ENCODE peak calls at places on chromosome 13, in four cellular contexts. T, E, K and R are unnamed samples.

GRCh38 chr13:85441364-85441763 is 357.9 kb downstream of the SLITRK6 start:
- DNase-seq in T (no peak), E (no peak), K (no peak), R (no peak)

GRCh38 chr13:28545583-28546333 is 50.8 kb upstream of the FLT1 start:
- DNase-seq in T (no peak), E (no peak), K (no peak), R (no peak)

GRCh38 chr13:44306401-44307192 is 67.0 kb upstream of the SERP2 start:
- DNase-seq in T (peak; percentile 36), E (peak; percentile 99), K (no peak), R (no peak)

GRCh38 chr13:106047859-106048258 is 487.6 kb downstream of the EFNB2 start:
- DNase-seq in T (no peak), E (peak; percentile 17), K (no peak), R (no peak)

GRCh38 chr13:67740871-67741475 is 510.8 kb upstream of the PCDH9 start:
- DNase-seq in T (no peak), E (no peak), K (no peak), R (no peak)

GRCh38 chr13:99321709-99322108 is 14.5 kb upstream of the GPR183 start:
- DNase-seq in T (no peak), E (no peak), K (no peak), R (no peak)

GRCh38 chr13:27962128-27962841 is 6.8 kb downstream of the CDX2 start:
- DNase-seq in T (no peak), E (no peak), K (peak; percentile 52), R (no peak)

GRCh38 chr13:48580886-48581285 is 48.0 kb upstream of the RCBTB2 start:
- DNase-seq in T (no peak), E (no peak), K (no peak), R (no peak)

GRCh38 chr13:112828082-112828699 is 138.4 kb downstream of the ATP11A start:
- DNase-seq in T (no peak), E (no peak), K (no peak), R (no peak)

GRCh38 chr13:113455384-113455783 is 2.1 kb upstream of the ADPRHL1 start:
- DNase-seq in T (no peak), E (no peak), K (no peak), R (no peak)

GRCh38 chr13:23160241-23161175 is 20.3 kb upstream of the SGCG start:
- DNase-seq in T (no peak), E (no peak), K (no peak), R (no peak)

GRCh38 chr13:101727118-101727517 is 274.6 kb downstream of the ITGBL1 start:
- DNase-seq in T (no peak), E (no peak), K (no peak), R (no peak)

GRCh38 chr13:91346848-91347211 is 657 bp upstream of the MIR17HG start:
- DNase-seq in T (no peak), E (no peak), K (no peak), R (peak; percentile 71)

GRCh38 chr13:83621765-83622421 is 260.4 kb downstream of the SLITRK1 start:
- DNase-seq in T (no peak), E (no peak), K (no peak), R (no peak)

GRCh38 chr13:20118268-20119140 is 42.3 kb downstream of the GJA3 start:
- DNase-seq in T (peak; percentile 21), E (no peak), K (no peak), R (peak; percentile 83)

GRCh38 chr13:40600145-40600751 is 66.2 kb downstream of the FOXO1 start:
- DNase-seq in T (no peak), E (no peak), K (no peak), R (no peak)

GRCh38 chr13:110685305-110685704 is 20.6 kb downstream of the CARS2 start:
- DNase-seq in T (no peak), E (peak; percentile 44), K (no peak), R (no peak)

GRCh38 chr13:80082396-80083096 is 258.4 kb downstream of the SPRY2 start:
- DNase-seq in T (no peak), E (peak; percentile 74), K (no peak), R (no peak)

GRCh38 chr13:64924401-64924800 is 2305.7 kb downstream of the PCDH9 start:
- DNase-seq in T (no peak), E (no peak), K (no peak), R (no peak)

GRCh38 chr13:64925727-64926126 is 2304.4 kb downstream of the PCDH9 start:
- DNase-seq in T (no peak), E (no peak), K (no peak), R (no peak)

GRCh38 chr13:64930636-64931035 is 2299.5 kb downstream of the PCDH9 start:
- DNase-seq in T (no peak), E (no peak), K (no peak), R (no peak)

GRCh38 chr13:64925284-64925683 is 2304.9 kb downstream of the PCDH9 start:
- DNase-seq in T (no peak), E (peak; percentile 19), K (no peak), R (no peak)

GRCh38 chr13:64928704-64929499 is 2301.2 kb downstream of the PCDH9 start:
- DNase-seq in T (no peak), E (peak; percentile 86), K (no peak), R (no peak)
- TF ChIP-seq MAFK in T (no peak), E (no peak), K (no peak), R (no peak)

GRCh38 chr13:77310579-77311279 is 16.2 kb downstream of the MYCBP2 start:
- DNase-seq in T (no peak), E (no peak), K (no peak), R (no peak)
- TF ChIP-seq BHLHE40 in T (no peak), E (no peak), K (no peak), R (no peak)

DNA sequence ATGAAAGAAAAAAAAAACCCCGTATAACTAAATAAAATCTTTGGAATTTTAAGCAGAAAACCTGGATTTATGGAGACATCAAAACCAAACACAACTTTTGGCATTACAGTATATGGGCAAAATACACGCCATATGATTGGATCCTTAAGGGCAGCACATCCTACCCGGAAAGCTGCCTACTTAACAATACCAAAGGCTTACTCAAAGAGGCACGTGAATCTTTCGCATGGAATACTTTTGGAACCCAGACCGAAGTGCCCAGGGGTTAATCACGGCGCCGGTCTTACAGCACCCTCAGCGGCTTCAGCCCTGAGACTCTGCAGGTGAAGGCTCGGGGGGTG is 385 bp downstream of the CCDC169 start:
- DNase-seq in T (peak; percentile 7), E (peak; percentile 25), K (no peak), R (peak; percentile 21)
- TF ChIP-seq MAFK in T (no peak), E (no peak), K (no peak), R (no peak)

DNA sequence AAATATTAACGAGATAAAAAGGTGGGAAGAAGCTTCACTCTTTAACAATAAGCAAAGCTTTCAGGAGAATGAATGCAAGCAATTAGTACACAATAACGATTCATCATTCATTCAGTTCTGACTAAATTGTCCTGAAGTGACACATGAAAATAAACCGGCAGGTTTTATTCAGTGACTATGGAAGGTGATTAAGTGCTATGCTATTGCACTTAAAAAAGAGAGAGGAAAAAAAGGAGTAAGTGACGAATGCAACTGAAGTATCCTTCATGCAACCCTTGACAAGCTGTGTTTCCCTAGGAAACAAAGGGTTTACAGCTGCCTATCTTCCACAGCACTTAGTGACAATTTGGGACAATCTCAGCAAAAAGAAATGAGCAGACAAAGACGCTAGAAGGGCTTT is 1.4 kb downstream of the LIG4 start:
- DNase-seq in T (no peak), E (peak; percentile 31), K (no peak), R (no peak)
- TF ChIP-seq BHLHE40 in T (no peak), E (no peak), K (no peak), R (no peak)